ENCODE peak calls at places on chromosomes 7 and 10, in four cellular contexts. P, U, X and Y are unnamed samples.
A peak's percentile ranks its signal among the peaks of the same experiment; 100 is the strongest.

GRCh38 chr10:110456046-110456445 is 41.7 kb upstream of the DUSP5 start:
- DNase-seq in P (no peak), U (no peak), X (no peak), Y (no peak)

GRCh38 chr10:33064706-33065105 is 106.7 kb upstream of the ITGB1 start:
- DNase-seq in U (no peak), P (no peak), X (no peak), Y (no peak)

GRCh38 chr10:30758341-30758740 is 128.8 kb upstream of the LYZL2 start:
- DNase-seq in X (no peak), U (no peak), P (no peak), Y (no peak)

GRCh38 chr7:157854066-157854891 is 517.5 kb downstream of the DNAJB6 start:
- DNase-seq in U (peak; percentile 85), X (no peak), P (no peak), Y (peak; percentile 13)

GRCh38 chr10:8056891-8057331 is 2.4 kb downstream of the GATA3 start:
- DNase-seq in X (no peak), U (no peak), P (no peak), Y (no peak)

GRCh38 chr7:100486753-100487446 is 3.2 kb downstream of the NYAP1 start:
- DNase-seq in X (no peak), P (no peak), U (no peak), Y (peak; percentile 32)

GRCh38 chr7:46131916-46132795 is 211.1 kb upstream of the IGFBP3 start:
- DNase-seq in U (no peak), X (no peak), P (no peak), Y (no peak)

GRCh38 chr7:42123716-42124115 is 113.3 kb downstream of the GLI3 start:
- DNase-seq in X (no peak), P (no peak), U (no peak), Y (no peak)

GRCh38 chr7:82105463-82105862 is 335.6 kb upstream of the HGF start:
- DNase-seq in P (no peak), U (no peak), X (peak; percentile 36), Y (no peak)

GRCh38 chr10:68175954-68176353 is 56.0 kb downstream of the ATOH7 start:
- DNase-seq in X (no peak), U (no peak), P (no peak), Y (no peak)

GRCh38 chr10:77857272-77857671 is 69.3 kb downstream of the DLG5 start:
- DNase-seq in X (no peak), P (no peak), U (no peak), Y (no peak)

GRCh38 chr10:47364366-47364765 is 16.2 kb downstream of the RBP3 start:
- DNase-seq in U (no peak), P (no peak), X (no peak), Y (no peak)

GRCh38 chr7:36765605-36766004 is 41.3 kb upstream of the AOAH start:
- DNase-seq in X (no peak), U (no peak), P (no peak), Y (no peak)

GRCh38 chr7:120986665-120987064 is 1.8 kb upstream of the CPED1 start:
- DNase-seq in U (no peak), X (no peak), P (no peak), Y (no peak)

GRCh38 chr7:10977113-10977512 is 3.4 kb downstream of the PHF14 start:
- DNase-seq in P (no peak), U (no peak), X (no peak), Y (no peak)

GRCh38 chr7:130490888-130491771 is 755 bp upstream of the MEST start:
- DNase-seq in X (no peak), P (peak; percentile 45), U (peak; percentile 53), Y (peak; percentile 20)

DNA sequence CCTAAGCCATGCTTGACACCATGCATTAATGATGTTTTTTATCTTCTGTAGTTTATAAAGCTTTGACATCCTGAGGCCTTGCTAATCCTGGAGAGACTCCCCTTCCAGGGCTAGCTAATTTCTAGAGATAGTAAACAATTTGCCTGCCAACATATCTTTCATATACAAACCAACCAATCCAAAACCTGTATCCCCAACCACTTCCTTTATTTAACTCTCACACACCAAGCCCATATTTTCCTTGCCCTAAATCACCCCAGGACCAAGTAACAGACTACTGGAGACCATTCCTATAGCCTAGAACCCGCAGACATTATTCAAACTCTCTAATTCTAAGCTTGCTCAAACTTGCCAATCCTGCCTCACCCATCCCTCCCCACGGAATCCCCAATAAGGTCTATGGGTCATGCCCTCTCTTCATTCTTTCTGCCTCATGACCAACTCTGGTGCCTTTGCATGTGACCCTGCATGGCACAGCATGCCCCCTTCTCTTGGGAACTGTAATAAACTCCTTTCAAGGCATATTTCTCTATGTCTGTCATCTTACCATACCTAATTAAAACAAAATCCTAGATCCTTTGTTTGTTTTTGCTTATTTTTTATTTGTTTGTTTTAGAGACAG is 116.6 kb upstream of the CACUL1 start:
- DNase-seq in X (no peak), U (no peak), P (no peak), Y (no peak)
- H3K27ac ChIP-seq in X (peak overlapping the region; percentile 58), U (no peak overlapping the region), P (no peak overlapping the region), Y (no peak overlapping the region)

DNA sequence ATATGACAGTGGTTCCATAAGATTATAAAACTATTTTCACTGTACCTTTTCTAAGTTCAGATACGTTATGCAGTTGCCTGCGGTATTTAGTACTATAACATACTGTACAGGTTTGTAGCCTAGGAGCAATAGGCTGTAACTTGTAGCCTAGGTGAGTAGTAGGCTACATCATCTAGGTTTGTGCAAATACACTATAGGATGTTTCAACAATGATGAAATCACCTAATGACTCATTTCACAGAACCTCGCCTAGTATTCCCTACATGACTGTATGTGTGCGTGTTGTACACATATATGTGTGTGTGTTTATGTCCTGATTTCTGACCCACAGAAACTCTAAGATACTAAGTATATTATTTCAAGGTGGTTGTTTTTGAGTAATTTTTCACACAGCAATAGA is 139.0 kb downstream of the HERPUD2 start:
- DNase-seq in X (no peak), U (no peak), P (no peak), Y (no peak)
- H3K27ac ChIP-seq in X (no peak overlapping the region), U (no peak overlapping the region), P (no peak overlapping the region), Y (no peak overlapping the region)

DNA sequence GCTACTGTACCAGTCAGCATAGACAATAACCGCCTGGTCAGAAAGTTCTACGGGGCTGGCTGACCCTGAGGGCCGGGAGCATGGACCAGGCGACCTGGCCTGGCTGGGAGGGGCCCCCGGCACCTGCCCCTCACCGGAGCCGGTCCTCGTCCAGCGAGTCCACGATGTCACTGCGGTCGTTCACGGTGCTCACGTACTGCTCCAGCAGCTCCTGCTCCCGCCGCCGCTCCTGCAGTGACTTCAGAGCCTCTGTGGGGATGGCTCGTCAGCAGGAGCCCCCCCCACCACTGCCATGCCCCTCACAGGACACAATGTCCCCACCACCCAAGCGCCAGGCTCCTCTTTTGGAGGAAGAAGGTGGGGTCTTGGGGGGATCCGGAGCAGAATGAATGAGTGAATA is 22.7 kb downstream of the MICALL2 start:
- DNase-seq in P (no peak), U (no peak), X (no peak), Y (no peak)
- H3K27ac ChIP-seq in P (no peak overlapping the region), U (no peak overlapping the region), X (no peak overlapping the region), Y (no peak overlapping the region)

DNA sequence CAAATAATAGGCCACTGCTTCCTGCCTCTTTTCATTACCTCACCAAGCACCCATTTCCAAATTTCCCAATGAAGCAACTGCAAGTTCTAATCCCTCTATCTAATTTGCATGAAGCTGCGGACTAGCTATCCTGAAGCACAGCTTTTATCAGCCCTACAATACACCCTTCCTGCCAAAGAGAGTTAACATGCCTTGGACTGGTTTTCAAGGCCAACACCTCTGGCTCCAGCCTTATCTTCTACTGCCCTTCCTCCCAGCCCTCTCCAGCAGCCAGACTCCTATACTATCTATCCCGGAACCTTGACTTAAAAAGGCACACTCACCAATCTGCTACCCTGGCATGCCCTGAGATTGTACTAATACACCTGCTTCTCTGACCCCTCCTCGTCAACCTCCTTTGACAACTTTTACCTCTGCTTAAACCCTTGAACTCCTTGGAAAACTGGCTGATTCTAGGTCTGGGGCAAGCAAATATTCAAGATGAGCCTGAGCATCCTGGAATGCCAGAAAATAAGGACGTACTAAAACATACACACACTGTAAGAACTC is 73.4 kb downstream of the SGMS1 start:
- DNase-seq in U (peak; percentile 27), X (no peak), P (no peak), Y (no peak)
- H3K27ac ChIP-seq in U (peak overlapping the region; percentile 1), X (no peak overlapping the region), P (no peak overlapping the region), Y (no peak overlapping the region)

GRCh38 chr7:76291346-76292205 is 10.9 kb upstream of the HSPB1 start:
- DNase-seq in X (peak; percentile 91), U (peak; percentile 88), P (peak; percentile 88), Y (peak; percentile 77)
- H3K27ac ChIP-seq in X (peak overlapping the region; percentile 92), U (peak overlapping the region; percentile 91), P (peak overlapping the region; percentile 86), Y (peak overlapping the region; percentile 95)

DNA sequence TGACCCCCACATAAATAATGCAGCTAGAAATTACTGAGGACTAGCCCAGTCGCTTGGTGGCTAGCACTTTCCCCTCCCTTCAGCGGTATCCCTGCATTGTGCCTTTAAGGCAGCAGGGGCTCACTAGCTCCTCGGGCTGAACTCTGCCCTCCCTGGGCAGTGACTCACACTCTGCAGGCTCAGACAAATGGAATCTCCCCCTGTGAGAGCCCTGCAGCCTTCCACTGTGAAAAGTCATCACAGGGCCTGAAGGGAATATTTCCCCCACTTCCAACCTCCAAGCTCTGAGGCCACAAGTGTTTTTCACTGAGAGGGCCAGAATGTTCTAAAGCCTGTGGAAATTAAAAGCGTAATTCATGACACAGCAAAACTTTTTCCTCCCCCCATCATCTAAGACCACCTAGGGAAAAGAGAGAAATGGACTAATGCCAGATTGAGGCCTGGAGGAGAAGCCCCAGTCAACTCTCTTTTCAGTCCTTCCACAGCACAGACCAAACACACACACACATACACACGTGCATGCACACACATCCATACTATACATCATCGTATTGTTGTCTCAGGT is 93.6 kb upstream of the COL1A2 start:
- DNase-seq in P (no peak), U (peak; percentile 45), X (peak; percentile 93), Y (no peak)
- H3K27ac ChIP-seq in P (no peak overlapping the region), U (no peak overlapping the region), X (peak overlapping the region; percentile 91), Y (peak overlapping the region; percentile 37)

GRCh38 chr7:540579-540978 is 20.9 kb upstream of the PDGFA start:
- DNase-seq in X (no peak), P (no peak), U (no peak), Y (no peak)
- H3K27ac ChIP-seq in X (peak overlapping the region; percentile 90), P (no peak overlapping the region), U (no peak overlapping the region), Y (no peak overlapping the region)

DNA sequence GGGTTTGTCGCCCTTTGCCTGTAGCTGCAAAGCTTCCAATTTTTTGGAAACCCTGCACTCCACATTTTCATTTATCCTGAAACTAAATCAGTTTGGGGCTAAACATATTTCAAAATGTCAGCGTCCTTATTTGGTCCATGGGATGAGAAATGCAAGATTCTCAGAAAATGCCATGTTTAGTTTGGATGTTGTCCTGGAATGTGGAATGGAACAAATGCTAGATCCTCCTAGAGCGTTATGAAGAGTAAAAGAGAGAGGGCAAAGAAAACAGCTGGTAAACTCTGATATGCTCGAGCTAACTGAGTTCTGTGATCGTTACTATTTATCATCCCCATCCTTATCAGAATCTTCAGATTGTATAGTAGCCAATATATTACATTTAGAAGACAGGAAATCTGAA is 236.9 kb downstream of the KLF6 start:
- DNase-seq in P (no peak), U (no peak), X (no peak), Y (no peak)
- H3K27ac ChIP-seq in P (no peak overlapping the region), U (no peak overlapping the region), X (no peak overlapping the region), Y (no peak overlapping the region)

GRCh38 chr7:47303014-47303694 is 278.8 kb downstream of the TNS3 start:
- DNase-seq in P (no peak), U (no peak), X (no peak), Y (no peak)
- H3K27ac ChIP-seq in P (no peak overlapping the region), U (no peak overlapping the region), X (no peak overlapping the region), Y (peak overlapping the region; percentile 75)